ENCODE peak calls at places on chromosomes 1 and 21, in five cellular contexts. D is HL-60; C is foreskin keratinocyte; A is CD8-positive, alpha-beta T cell; T is cardiac muscle cell. I is an unnamed sample.

GRCh38 chr1:244067893-244068292 is 16.8 kb downstream of the ZBTB18 start:
- DNase-seq in T (no peak), A (no peak), D (no peak), C (no peak), I (no peak)

GRCh38 chr21:36699546-36700294 is 805 bp downstream of the SIM2 start:
- DNase-seq in D (no peak), T (no peak), A (no peak), C (no peak), I (no peak)

GRCh38 chr1:94803517-94804441 is 16.4 kb upstream of the SLC44A3 start:
- DNase-seq in A (no peak), D (no peak), C (no peak), T (peak), I (no peak)

GRCh38 chr1:91765293-91765692 is 120.7 kb downstream of the TGFBR3 start:
- DNase-seq in A (no peak), D (no peak), T (no peak), C (no peak), I (no peak)

GRCh38 chr1:151372411-151372934 is at the start of gene SELENBP1:
- DNase-seq in A (no peak), T (peak), D (no peak), C (no peak), I (no peak)

GRCh38 chr1:116360435-116361173 is 12.4 kb upstream of the ATP1A1 start:
- DNase-seq in T (peak), C (no peak), A (no peak), D (no peak), I (no peak)

GRCh38 chr21:42039470-42039901 is 29.3 kb upstream of the ZBTB21 start:
- DNase-seq in T (peak), C (peak), A (no peak), D (no peak), I (no peak)

GRCh38 chr1:204477036-204477740 is 17.4 kb downstream of the PIK3C2B start:
- DNase-seq in A (no peak), T (no peak), D (no peak), C (no peak), I (no peak)

GRCh38 chr1:2631136-2632050 is 1.4 kb downstream of the MMEL1 start:
- DNase-seq in D (no peak), A (no peak), C (no peak), T (no peak), I (no peak)

GRCh38 chr1:37945743-37946702 is 830 bp downstream of the INPP5B start:
- DNase-seq in D (peak), A (no peak), C (no peak), T (peak), I (no peak)

GRCh38 chr1:56291374-56291841 is 288.0 kb downstream of the PLPP3 start:
- DNase-seq in C (no peak), T (peak), A (no peak), D (no peak), I (no peak)

GRCh38 chr1:233639611-233640010 is 25.7 kb downstream of the KCNK1 start:
- DNase-seq in D (no peak), C (no peak), T (no peak), A (no peak), I (no peak)

GRCh38 chr1:68120136-68120791 is 69.8 kb upstream of the DIRAS3 start:
- DNase-seq in D (peak), C (peak), A (no peak), T (peak), I (no peak)

GRCh38 chr1:89454845-89455521 is 69.6 kb upstream of the LRRC8B start:
- DNase-seq in T (peak), C (peak), A (peak), D (peak), I (peak)

GRCh38 chr1:33153650-33154049 is 28.2 kb downstream of the TRIM62 start:
- DNase-seq in C (no peak), D (no peak), A (no peak), T (no peak), I (no peak)
- H3K27ac ChIP-seq in C (no peak), D (no peak), A (no peak), T (no peak), I (no peak)

DNA sequence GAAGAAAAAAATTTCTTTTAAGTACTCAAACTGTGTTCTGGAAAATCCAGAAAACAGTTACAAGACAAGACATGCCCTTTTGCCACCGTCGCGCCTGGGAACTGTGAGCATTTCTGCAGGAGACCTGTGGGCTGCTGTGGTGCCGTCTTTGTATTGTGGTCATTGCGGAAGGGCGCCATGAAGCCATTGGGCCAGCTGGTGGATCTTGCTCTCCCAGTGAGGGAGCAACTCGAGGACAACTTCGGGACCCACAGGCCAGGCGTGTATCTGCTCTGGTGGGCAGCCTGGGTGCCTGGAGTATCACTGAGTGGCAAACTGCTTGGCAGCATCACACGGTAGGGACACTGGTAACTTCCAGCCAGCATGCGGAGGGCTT is 3.8 kb upstream of the THEMIS2 start:
- DNase-seq in D (no peak), C (peak), A (no peak), T (no peak), I (no peak)
- H3K27ac ChIP-seq in D (peak), C (no peak), A (peak), T (no peak), I (peak)

DNA sequence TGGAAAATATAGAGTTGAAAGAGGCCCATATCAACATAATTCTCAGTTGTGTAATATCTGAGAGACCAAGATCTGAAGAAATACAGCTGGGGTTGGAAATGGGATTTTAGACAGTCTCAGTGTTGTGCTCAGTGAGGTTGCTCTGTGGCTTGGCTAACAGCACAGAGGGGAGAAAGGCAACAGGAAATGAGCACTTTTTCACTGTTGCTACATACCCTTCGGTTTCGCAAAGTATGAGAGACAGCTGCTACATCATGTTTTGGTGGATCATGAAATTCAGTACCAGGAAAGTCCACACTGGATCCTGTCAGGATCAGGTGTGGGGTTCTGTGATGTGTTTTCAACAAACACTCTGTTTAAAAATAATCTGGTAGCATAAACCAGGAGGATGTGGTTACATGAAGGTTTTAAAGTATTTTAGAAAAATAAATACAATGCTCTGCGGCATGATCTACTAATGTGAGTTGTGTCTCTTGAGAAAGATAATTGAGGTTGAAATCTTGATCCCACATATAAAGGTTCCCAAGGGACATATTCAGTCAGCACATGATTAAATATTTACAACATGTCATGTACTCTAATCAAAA is 6.9 kb upstream of the GPR88 start:
- DNase-seq in D (peak), T (peak), A (no peak), C (no peak), I (no peak)
- H3K27ac ChIP-seq in D (peak), T (no peak), A (no peak), C (no peak), I (no peak)

GRCh38 chr1:234926574-234927311 is 201.9 kb downstream of the TOMM20 start:
- DNase-seq in A (peak), C (no peak), T (no peak), D (no peak), I (peak)
- H3K27ac ChIP-seq in A (no peak), C (peak), T (no peak), D (no peak), I (no peak)

GRCh38 chr1:161045749-161046573 is at the start of gene USF1:
- DNase-seq in C (peak), A (peak), T (peak), D (peak), I (peak)
- H3K27ac ChIP-seq in C (peak), A (peak), T (peak), D (peak), I (peak)

DNA sequence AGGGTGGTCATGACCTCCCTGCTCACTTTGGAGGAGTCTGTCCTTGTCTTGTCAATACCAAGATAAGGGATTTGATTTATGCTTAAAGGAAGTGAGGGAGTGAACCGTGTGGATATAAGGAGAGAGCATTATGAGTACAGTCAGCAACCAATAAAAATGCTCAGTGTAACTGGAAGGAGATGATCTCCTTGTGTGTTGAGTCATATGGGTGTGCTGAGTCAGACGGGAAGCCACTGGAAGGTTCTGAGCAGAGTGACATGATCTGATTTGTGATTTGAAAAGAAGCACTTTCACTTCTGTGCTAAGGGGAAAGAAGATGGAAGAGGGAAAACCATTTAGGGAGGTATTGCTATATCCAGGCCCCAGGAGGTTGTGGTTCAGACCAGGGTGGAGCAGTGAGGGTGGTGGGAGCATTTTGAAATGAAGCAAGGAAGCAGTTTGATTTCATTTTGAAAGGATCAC is 2.5 kb upstream of the BCL10 start:
- DNase-seq in C (peak), D (peak), T (peak), A (no peak), I (no peak)
- H3K27ac ChIP-seq in C (peak), D (no peak), T (peak), A (no peak), I (no peak)